ENCODE peak calls at places on chromosomes 6 and 20, in four cellular contexts. D is HepG2, Q is H1, G is GM12878. U is an unnamed sample. For H3K4me1 and H3K27me3, the result is how much of the 10 kb centered on the place peaks cover.

GRCh38 chr20:62815066-62815991 is 1.5 kb upstream of the COL9A3 start:
- DNase-seq in G (no peak), D (peak), Q (peak), U (no peak)

GRCh38 chr6:37714836-37715425 is 17.2 kb upstream of the MDGA1 start:
- DNase-seq in Q (no peak), G (no peak), D (peak), U (no peak)

GRCh38 chr20:48011025-48011424 is 225.7 kb upstream of the SULF2 start:
- DNase-seq in D (no peak), Q (no peak), G (no peak), U (no peak)

GRCh38 chr6:71347119-71347518 is 58.5 kb downstream of the OGFRL1 start:
- DNase-seq in Q (no peak), G (no peak), D (no peak), U (no peak)

GRCh38 chr6:52514514-52514913 is 62.3 kb downstream of the TRAM2 start:
- DNase-seq in Q (no peak), G (no peak), D (no peak), U (no peak)

GRCh38 chr6:83098589-83098988 is 31.1 kb downstream of the DOP1A start:
- DNase-seq in D (no peak), G (no peak), Q (no peak), U (no peak)

GRCh38 chr20:54633903-54634302 is 158.5 kb downstream of the DOK5 start:
- DNase-seq in D (no peak), G (peak), Q (no peak), U (no peak)

GRCh38 chr6:21398741-21399140 is 194.8 kb upstream of the SOX4 start:
- DNase-seq in Q (no peak), G (no peak), D (no peak), U (no peak)

GRCh38 chr6:54718541-54719023 is 128.0 kb upstream of the FAM83B start:
- DNase-seq in Q (no peak), D (no peak), G (no peak), U (no peak)

GRCh38 chr6:167455371-167455770 is 130.5 kb downstream of the TTLL2 start:
- DNase-seq in Q (no peak), D (no peak), G (no peak), U (no peak)

GRCh38 chr6:150632785-150633465 is 33.2 kb downstream of the PLEKHG1 start:
- DNase-seq in Q (no peak), D (no peak), G (peak), U (no peak)

GRCh38 chr6:148836751-148837150 is 89.9 kb downstream of the UST start:
- DNase-seq in G (no peak), Q (no peak), D (no peak), U (no peak)

GRCh38 chr6:164108869-164109769 is 694.6 kb downstream of the QKI start:
- DNase-seq in G (no peak), Q (no peak), D (no peak), U (no peak)

GRCh38 chr6:113160716-113161115 is 696.4 kb upstream of the MARCKS start:
- DNase-seq in D (no peak), Q (no peak), G (no peak), U (no peak)

GRCh38 chr6:106116125-106116524 is 30.0 kb downstream of the PRDM1 start:
- DNase-seq in Q (no peak), D (no peak), G (no peak), U (no peak)

GRCh38 chr6:26514984-26515383 is 14.9 kb downstream of the BTN1A1 start:
- DNase-seq in G (no peak), Q (no peak), D (peak), U (no peak)

GRCh38 chr20:15919118-15919517 is 654.1 kb downstream of the KIF16B start:
- DNase-seq in Q (no peak), D (no peak), G (no peak), U (no peak)

GRCh38 chr20:15923030-15923776 is 650.0 kb downstream of the KIF16B start:
- DNase-seq in D (no peak), G (peak), Q (no peak), U (no peak)

GRCh38 chr20:15925376-15925775 is 647.9 kb downstream of the KIF16B start:
- DNase-seq in G (no peak), Q (no peak), D (no peak), U (no peak)

GRCh38 chr20:15924556-15924955 is 648.7 kb downstream of the KIF16B start:
- DNase-seq in G (no peak), Q (no peak), D (no peak), U (no peak)

GRCh38 chr20:15922556-15922955 is 650.7 kb downstream of the KIF16B start:
- DNase-seq in G (no peak), Q (no peak), D (no peak), U (no peak)
- H3K4me1 ChIP-seq in G (under half), Q (under half), D (under half), U (under half)

GRCh38 chr20:64052987-64053840 is 3.8 kb upstream of the SOX18 start:
- DNase-seq in Q (no peak), D (peak), G (no peak), U (no peak)
- H3K27me3 ChIP-seq in Q (under half), D (under half), G (under half), U (under half)

GRCh38 chr20:32636821-32637220 is 36.9 kb downstream of the C20orf203 start:
- DNase-seq in G (no peak), D (no peak), Q (no peak), U (no peak)

GRCh38 chr20:32637311-32637710 is 36.4 kb downstream of the C20orf203 start:
- DNase-seq in G (no peak), Q (no peak), D (no peak), U (no peak)

GRCh38 chr20:32639284-32639683 is 34.5 kb downstream of the C20orf203 start:
- DNase-seq in Q (no peak), G (no peak), D (no peak), U (no peak)

GRCh38 chr20:32637738-32638137 is 36.0 kb downstream of the C20orf203 start:
- DNase-seq in G (no peak), D (no peak), Q (no peak), U (no peak)

DNA sequence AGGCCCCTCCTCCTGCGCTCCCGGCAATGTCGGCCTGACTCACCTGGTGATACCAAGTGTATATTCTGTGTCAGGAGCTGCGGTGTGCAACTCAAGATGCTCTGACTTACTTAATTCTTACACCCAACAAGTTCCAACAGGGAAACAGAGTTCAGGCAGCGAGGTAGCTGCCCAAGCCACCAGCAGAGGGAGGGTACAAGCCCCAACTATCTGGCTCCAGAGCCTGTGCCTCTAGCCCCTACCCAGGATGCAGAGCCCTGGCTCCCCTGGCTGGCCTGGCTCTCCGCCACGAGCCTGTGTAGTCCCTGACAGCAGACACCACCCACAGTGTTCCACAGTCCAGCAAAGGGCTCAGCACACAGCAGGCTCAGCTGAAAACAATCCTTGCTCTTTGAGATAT is 34.9 kb downstream of the C20orf203 start:
- DNase-seq in Q (no peak), G (no peak), D (no peak), U (no peak)
- TF ChIP-seq SUZ12 in Q (no peak), G (no peak), D (no peak), U (no peak)

GRCh38 chr6:160972111-160972510 is 19.5 kb upstream of the MAP3K4 start:
- DNase-seq in Q (no peak), G (no peak), D (no peak), U (no peak)

GRCh38 chr6:160973311-160973710 is 18.3 kb upstream of the MAP3K4 start:
- DNase-seq in Q (no peak), D (no peak), G (no peak), U (no peak)

GRCh38 chr6:160974304-160974771 is 17.2 kb upstream of the MAP3K4 start:
- DNase-seq in Q (no peak), D (no peak), G (no peak), U (no peak)

GRCh38 chr6:160973856-160974255 is 17.7 kb upstream of the MAP3K4 start:
- DNase-seq in D (no peak), G (no peak), Q (no peak), U (no peak)

GRCh38 chr6:160971151-160971550 is 20.4 kb upstream of the MAP3K4 start:
- DNase-seq in G (no peak), Q (no peak), D (no peak), U (no peak)
- H3K4me1 ChIP-seq in G (under half), Q (under half), D (under half), U (under half)

GRCh38 chr6:19851273-19852089 is 14.3 kb downstream of the ID4 start:
- DNase-seq in G (no peak), Q (no peak), D (peak), U (no peak)
- H3K27me3 ChIP-seq in G (under half), Q (under half), D (under half), U (under half)

GRCh38 chr6:158014505-158015187 is 33.0 kb downstream of the SYNJ2 start:
- DNase-seq in D (peak), Q (no peak), G (no peak), U (no peak)
- TF ChIP-seq SUZ12 in D (no peak), Q (no peak), G (no peak), U (no peak)

U was measured in NT2/D1.